ENCODE peak calls at places on chromosomes 16 and 17, in four cellular contexts. One of them, this sample, is unnamed.

GRCh38 chr17:47188266-47188665 is 829 bp downstream of the CDC27 start:
- DNase-seq in HFFc6: peak
- DNase-seq in spleen: no peak
- DNase-seq in activated T-helper 9 cell treated with anti-CD3 and anti-CD28 coated beads, Interleukin-2, amount 50 U/mL, for 16 hours: no peak
- DNase-seq in this sample: no peak

GRCh38 chr16:66275795-66276428 is 90.6 kb upstream of the CDH5 start:
- DNase-seq in HFFc6: peak
- DNase-seq in spleen: no peak
- DNase-seq in activated T-helper 9 cell treated with anti-CD3 and anti-CD28 coated beads, Interleukin-2, amount 50 U/mL, for 16 hours: no peak
- DNase-seq in this sample: no peak

GRCh38 chr16:79599256-79599836 is 1.2 kb downstream of the MAF start:
- DNase-seq in HFFc6: no peak
- DNase-seq in spleen: peak
- DNase-seq in activated T-helper 9 cell treated with anti-CD3 and anti-CD28 coated beads, Interleukin-2, amount 50 U/mL, for 16 hours: no peak
- DNase-seq in this sample: peak

GRCh38 chr16:28491080-28491969 is 549 bp downstream of the CLN3 start:
- DNase-seq in HFFc6: peak
- DNase-seq in spleen: peak
- DNase-seq in activated T-helper 9 cell treated with anti-CD3 and anti-CD28 coated beads, Interleukin-2, amount 50 U/mL, for 16 hours: no peak
- DNase-seq in this sample: peak

GRCh38 chr17:9258115-9259020 is 237.1 kb downstream of the NTN1 start:
- DNase-seq in HFFc6: no peak
- DNase-seq in spleen: no peak
- DNase-seq in activated T-helper 9 cell treated with anti-CD3 and anti-CD28 coated beads, Interleukin-2, amount 50 U/mL, for 16 hours: no peak
- DNase-seq in this sample: peak

GRCh38 chr16:53668869-53669268 is 34.8 kb downstream of the RPGRIP1L start:
- DNase-seq in HFFc6: no peak
- DNase-seq in spleen: no peak
- DNase-seq in activated T-helper 9 cell treated with anti-CD3 and anti-CD28 coated beads, Interleukin-2, amount 50 U/mL, for 16 hours: no peak
- DNase-seq in this sample: no peak

GRCh38 chr17:83155128-83156081 is 76.0 kb downstream of the METRNL start:
- DNase-seq in HFFc6: peak
- DNase-seq in spleen: peak
- DNase-seq in activated T-helper 9 cell treated with anti-CD3 and anti-CD28 coated beads, Interleukin-2, amount 50 U/mL, for 16 hours: no peak
- DNase-seq in this sample: peak

GRCh38 chr16:12459401-12459791 is 344.3 kb downstream of the CPPED1 start:
- DNase-seq in HFFc6: no peak
- DNase-seq in spleen: peak
- DNase-seq in activated T-helper 9 cell treated with anti-CD3 and anti-CD28 coated beads, Interleukin-2, amount 50 U/mL, for 16 hours: no peak
- DNase-seq in this sample: no peak

GRCh38 chr17:80295146-80295545 is 34.5 kb downstream of the RNF213 start:
- DNase-seq in HFFc6: no peak
- DNase-seq in spleen: no peak
- DNase-seq in activated T-helper 9 cell treated with anti-CD3 and anti-CD28 coated beads, Interleukin-2, amount 50 U/mL, for 16 hours: no peak
- DNase-seq in this sample: peak

GRCh38 chr17:33459078-33459940 is 166.2 kb upstream of the ASIC2 start:
- DNase-seq in HFFc6: no peak
- DNase-seq in spleen: no peak
- DNase-seq in activated T-helper 9 cell treated with anti-CD3 and anti-CD28 coated beads, Interleukin-2, amount 50 U/mL, for 16 hours: no peak
- DNase-seq in this sample: peak

GRCh38 chr16:1194665-1195392 is 30.2 kb downstream of the TPSG1 start:
- DNase-seq in HFFc6: no peak
- DNase-seq in spleen: no peak
- DNase-seq in activated T-helper 9 cell treated with anti-CD3 and anti-CD28 coated beads, Interleukin-2, amount 50 U/mL, for 16 hours: no peak
- DNase-seq in this sample: no peak

GRCh38 chr16:22355487-22355908 is 18.9 kb downstream of the CDR2 start:
- DNase-seq in HFFc6: no peak
- DNase-seq in spleen: no peak
- DNase-seq in activated T-helper 9 cell treated with anti-CD3 and anti-CD28 coated beads, Interleukin-2, amount 50 U/mL, for 16 hours: no peak
- DNase-seq in this sample: no peak

GRCh38 chr17:34740936-34741515 is 161.6 kb downstream of the TMEM132E start:
- DNase-seq in HFFc6: no peak
- DNase-seq in spleen: no peak
- DNase-seq in activated T-helper 9 cell treated with anti-CD3 and anti-CD28 coated beads, Interleukin-2, amount 50 U/mL, for 16 hours: no peak
- DNase-seq in this sample: no peak

GRCh38 chr16:14324581-14324980 is 253.5 kb downstream of the MRTFB start:
- DNase-seq in HFFc6: peak
- DNase-seq in spleen: no peak
- DNase-seq in activated T-helper 9 cell treated with anti-CD3 and anti-CD28 coated beads, Interleukin-2, amount 50 U/mL, for 16 hours: no peak
- DNase-seq in this sample: no peak

GRCh38 chr17:72715906-72716572 is 376.4 kb downstream of the SLC39A11 start:
- DNase-seq in HFFc6: peak
- DNase-seq in spleen: no peak
- DNase-seq in activated T-helper 9 cell treated with anti-CD3 and anti-CD28 coated beads, Interleukin-2, amount 50 U/mL, for 16 hours: no peak
- DNase-seq in this sample: no peak

GRCh38 chr16:49179714-49180330 is 101.8 kb downstream of the CBLN1 start:
- DNase-seq in HFFc6: no peak
- DNase-seq in spleen: no peak
- DNase-seq in activated T-helper 9 cell treated with anti-CD3 and anti-CD28 coated beads, Interleukin-2, amount 50 U/mL, for 16 hours: no peak
- DNase-seq in this sample: no peak

GRCh38 chr17:57266842-57267241 is 10.5 kb downstream of the MSI2 start:
- DNase-seq in HFFc6: no peak
- DNase-seq in spleen: no peak
- DNase-seq in activated T-helper 9 cell treated with anti-CD3 and anti-CD28 coated beads, Interleukin-2, amount 50 U/mL, for 16 hours: no peak
- DNase-seq in this sample: no peak

GRCh38 chr16:85569039-85569614 is 44.0 kb upstream of the GSE1 start:
- DNase-seq in HFFc6: no peak
- DNase-seq in spleen: no peak
- DNase-seq in activated T-helper 9 cell treated with anti-CD3 and anti-CD28 coated beads, Interleukin-2, amount 50 U/mL, for 16 hours: no peak
- DNase-seq in this sample: no peak

GRCh38 chr17:74437702-74438101 is 5.8 kb downstream of the GPRC5C start:
- DNase-seq in HFFc6: no peak
- DNase-seq in spleen: no peak
- DNase-seq in activated T-helper 9 cell treated with anti-CD3 and anti-CD28 coated beads, Interleukin-2, amount 50 U/mL, for 16 hours: no peak
- DNase-seq in this sample: no peak

GRCh38 chr17:44084131-44084538 is 13.6 kb downstream of the G6PC3 start:
- DNase-seq in HFFc6: no peak
- DNase-seq in spleen: no peak
- DNase-seq in activated T-helper 9 cell treated with anti-CD3 and anti-CD28 coated beads, Interleukin-2, amount 50 U/mL, for 16 hours: no peak
- DNase-seq in this sample: no peak

GRCh38 chr17:80513892-80514291 is 30.7 kb upstream of the RPTOR start:
- DNase-seq in HFFc6: peak
- DNase-seq in spleen: no peak
- DNase-seq in activated T-helper 9 cell treated with anti-CD3 and anti-CD28 coated beads, Interleukin-2, amount 50 U/mL, for 16 hours: no peak
- DNase-seq in this sample: no peak

GRCh38 chr16:1812732-1813163 is 13.9 kb downstream of the HAGH start:
- DNase-seq in HFFc6: peak
- DNase-seq in spleen: peak
- DNase-seq in activated T-helper 9 cell treated with anti-CD3 and anti-CD28 coated beads, Interleukin-2, amount 50 U/mL, for 16 hours: peak
- DNase-seq in this sample: peak

GRCh38 chr17:19447085-19447583 is 36.1 kb downstream of the RNF112 start:
- DNase-seq in HFFc6: peak
- DNase-seq in spleen: no peak
- DNase-seq in activated T-helper 9 cell treated with anti-CD3 and anti-CD28 coated beads, Interleukin-2, amount 50 U/mL, for 16 hours: peak
- DNase-seq in this sample: no peak

GRCh38 chr17:65785109-65785508 is 223.7 kb upstream of the AXIN2 start:
- DNase-seq in HFFc6: peak
- DNase-seq in spleen: no peak
- DNase-seq in activated T-helper 9 cell treated with anti-CD3 and anti-CD28 coated beads, Interleukin-2, amount 50 U/mL, for 16 hours: no peak
- DNase-seq in this sample: no peak

GRCh38 chr16:88504489-88505404 is 51.7 kb downstream of the ZFPM1 start:
- DNase-seq in HFFc6: no peak
- DNase-seq in spleen: no peak
- DNase-seq in activated T-helper 9 cell treated with anti-CD3 and anti-CD28 coated beads, Interleukin-2, amount 50 U/mL, for 16 hours: no peak
- DNase-seq in this sample: no peak

GRCh38 chr17:70636517-70637133 is 467.3 kb downstream of the KCNJ2 start:
- DNase-seq in HFFc6: peak
- DNase-seq in spleen: no peak
- DNase-seq in activated T-helper 9 cell treated with anti-CD3 and anti-CD28 coated beads, Interleukin-2, amount 50 U/mL, for 16 hours: no peak
- DNase-seq in this sample: no peak